ENCODE peak calls at places on chromosome 21, in six cellular contexts. One of them, this sample, is unnamed.

GRCh38 chr21:46009951-46010655 is 28.5 kb downstream of the COL6A1 start:
- DNase-seq in fibroblast of lung: no peak
- DNase-seq in astrocyte of the spinal cord: no peak
- DNase-seq in breast epithelium: no peak
- DNase-seq in AG10803: no peak
- DNase-seq in bronchial epithelial cell: no peak
- DNase-seq in this sample: no peak

GRCh38 chr21:25313891-25314646 is 293.2 kb downstream of the MRPL39 start:
- DNase-seq in astrocyte of the spinal cord: peak; percentile 60
- DNase-seq in bronchial epithelial cell: no peak
- DNase-seq in AG10803: peak; percentile 50
- DNase-seq in breast epithelium: no peak
- DNase-seq in fibroblast of lung: peak; percentile 70
- DNase-seq in this sample: peak; percentile 70

GRCh38 chr21:46063227-46063626 is 34.7 kb upstream of the COL6A2 start:
- DNase-seq in breast epithelium: no peak
- DNase-seq in AG10803: no peak
- DNase-seq in astrocyte of the spinal cord: no peak
- DNase-seq in fibroblast of lung: peak; percentile 38
- DNase-seq in bronchial epithelial cell: no peak
- DNase-seq in this sample: peak; percentile 42

GRCh38 chr21:17925000-17925610 is 105.9 kb upstream of the C21orf91 start:
- DNase-seq in fibroblast of lung: peak; percentile 61
- DNase-seq in astrocyte of the spinal cord: peak; percentile 57
- DNase-seq in breast epithelium: no peak
- DNase-seq in AG10803: peak; percentile 51
- DNase-seq in bronchial epithelial cell: peak; percentile 78
- DNase-seq in this sample: peak; percentile 78

GRCh38 chr21:18244721-18245486 is at the start of gene CHODL:
- DNase-seq in breast epithelium: no peak
- DNase-seq in astrocyte of the spinal cord: peak; percentile 34
- DNase-seq in AG10803: no peak
- DNase-seq in bronchial epithelial cell: no peak
- DNase-seq in fibroblast of lung: peak; percentile 5
- DNase-seq in this sample: peak; percentile 4

GRCh38 chr21:33411949-33412430 is 8.8 kb downstream of the IFNGR2 start:
- DNase-seq in AG10803: no peak
- DNase-seq in fibroblast of lung: no peak
- DNase-seq in bronchial epithelial cell: no peak
- DNase-seq in breast epithelium: no peak
- DNase-seq in astrocyte of the spinal cord: no peak
- DNase-seq in this sample: no peak

GRCh38 chr21:46393451-46393940 is 65.2 kb upstream of the DIP2A start:
- DNase-seq in astrocyte of the spinal cord: no peak
- DNase-seq in bronchial epithelial cell: no peak
- DNase-seq in breast epithelium: no peak
- DNase-seq in fibroblast of lung: no peak
- DNase-seq in AG10803: no peak
- DNase-seq in this sample: no peak

GRCh38 chr21:20443558-20444155 is 554.6 kb upstream of the NCAM2 start:
- DNase-seq in bronchial epithelial cell: no peak
- DNase-seq in AG10803: no peak
- DNase-seq in fibroblast of lung: no peak
- DNase-seq in breast epithelium: no peak
- DNase-seq in astrocyte of the spinal cord: no peak
- DNase-seq in this sample: peak; percentile 7

GRCh38 chr21:41370840-41371697 is 9.2 kb downstream of the MX2 start:
- DNase-seq in breast epithelium: no peak
- DNase-seq in astrocyte of the spinal cord: no peak
- DNase-seq in fibroblast of lung: no peak
- DNase-seq in AG10803: peak; percentile 61
- DNase-seq in bronchial epithelial cell: no peak
- DNase-seq in this sample: no peak

GRCh38 chr21:19011448-19011847 is 607.9 kb upstream of the TMPRSS15 start:
- DNase-seq in bronchial epithelial cell: peak; percentile 1
- DNase-seq in fibroblast of lung: no peak
- DNase-seq in AG10803: no peak
- DNase-seq in astrocyte of the spinal cord: no peak
- DNase-seq in breast epithelium: no peak
- DNase-seq in this sample: no peak

GRCh38 chr21:15211491-15212133 is 146.8 kb upstream of the NRIP1 start:
- DNase-seq in bronchial epithelial cell: no peak
- DNase-seq in breast epithelium: no peak
- DNase-seq in AG10803: no peak
- DNase-seq in fibroblast of lung: no peak
- DNase-seq in astrocyte of the spinal cord: no peak
- DNase-seq in this sample: no peak

GRCh38 chr21:39020751-39021474 is 162.3 kb downstream of the PSMG1 start:
- DNase-seq in astrocyte of the spinal cord: no peak
- DNase-seq in breast epithelium: no peak
- DNase-seq in AG10803: peak; percentile 67
- DNase-seq in bronchial epithelial cell: peak; percentile 82
- DNase-seq in fibroblast of lung: peak; percentile 85
- DNase-seq in this sample: peak; percentile 79

GRCh38 chr21:41359289-41359688 is 2.5 kb upstream of the MX2 start:
- DNase-seq in astrocyte of the spinal cord: no peak
- DNase-seq in bronchial epithelial cell: no peak
- DNase-seq in breast epithelium: peak; percentile 47
- DNase-seq in AG10803: no peak
- DNase-seq in fibroblast of lung: no peak
- DNase-seq in this sample: no peak

GRCh38 chr21:46208761-46209721 is 19.5 kb downstream of the LSS start:
- DNase-seq in fibroblast of lung: no peak
- DNase-seq in breast epithelium: peak; percentile 38
- DNase-seq in AG10803: no peak
- DNase-seq in bronchial epithelial cell: no peak
- DNase-seq in astrocyte of the spinal cord: no peak
- DNase-seq in this sample: no peak

GRCh38 chr21:46604975-46605758 is at the start of gene S100B:
- DNase-seq in fibroblast of lung: no peak
- DNase-seq in astrocyte of the spinal cord: no peak
- DNase-seq in breast epithelium: no peak
- DNase-seq in AG10803: no peak
- DNase-seq in bronchial epithelial cell: no peak
- DNase-seq in this sample: no peak

GRCh38 chr21:34522284-34522683 is 10.3 kb upstream of the KCNE1 start:
- DNase-seq in astrocyte of the spinal cord: no peak
- DNase-seq in breast epithelium: no peak
- DNase-seq in AG10803: no peak
- DNase-seq in bronchial epithelial cell: no peak
- DNase-seq in fibroblast of lung: no peak
- DNase-seq in this sample: no peak

GRCh38 chr21:29849735-29850176 is 90.0 kb downstream of the GRIK1 start:
- DNase-seq in AG10803: peak; percentile 61
- DNase-seq in astrocyte of the spinal cord: peak; percentile 62
- DNase-seq in bronchial epithelial cell: peak; percentile 59
- DNase-seq in fibroblast of lung: peak; percentile 74
- DNase-seq in breast epithelium: no peak
- DNase-seq in this sample: peak; percentile 83

GRCh38 chr21:26758083-26758861 is 86.9 kb downstream of the ADAMTS1 start:
- DNase-seq in bronchial epithelial cell: no peak
- DNase-seq in fibroblast of lung: no peak
- DNase-seq in AG10803: peak; percentile 27
- DNase-seq in astrocyte of the spinal cord: no peak
- DNase-seq in breast epithelium: no peak
- DNase-seq in this sample: no peak

GRCh38 chr21:15638856-15639549 is 90.8 kb upstream of the USP25 start:
- DNase-seq in bronchial epithelial cell: peak; percentile 82
- DNase-seq in breast epithelium: peak; percentile 63
- DNase-seq in astrocyte of the spinal cord: no peak
- DNase-seq in AG10803: no peak
- DNase-seq in fibroblast of lung: no peak
- DNase-seq in this sample: peak; percentile 69

GRCh38 chr21:20253261-20253660 is 744.9 kb upstream of the NCAM2 start:
- DNase-seq in AG10803: no peak
- DNase-seq in fibroblast of lung: no peak
- DNase-seq in breast epithelium: no peak
- DNase-seq in bronchial epithelial cell: no peak
- DNase-seq in astrocyte of the spinal cord: no peak
- DNase-seq in this sample: no peak

GRCh38 chr21:25508364-25508763 is 98.9 kb downstream of the MRPL39 start:
- DNase-seq in AG10803: no peak
- DNase-seq in bronchial epithelial cell: no peak
- DNase-seq in fibroblast of lung: no peak
- DNase-seq in astrocyte of the spinal cord: no peak
- DNase-seq in breast epithelium: no peak
- DNase-seq in this sample: no peak

GRCh38 chr21:25572895-25573310 is 34.4 kb downstream of the MRPL39 start:
- DNase-seq in astrocyte of the spinal cord: peak; percentile 56
- DNase-seq in fibroblast of lung: peak; percentile 30
- DNase-seq in bronchial epithelial cell: no peak
- DNase-seq in AG10803: no peak
- DNase-seq in breast epithelium: no peak
- DNase-seq in this sample: peak; percentile 48

GRCh38 chr21:46600305-46600704 is 4.6 kb downstream of the S100B start:
- DNase-seq in breast epithelium: no peak
- DNase-seq in AG10803: no peak
- DNase-seq in fibroblast of lung: no peak
- DNase-seq in bronchial epithelial cell: no peak
- DNase-seq in astrocyte of the spinal cord: no peak
- DNase-seq in this sample: no peak

GRCh38 chr21:46160563-46161179 is 5.3 kb upstream of the FTCD start:
- DNase-seq in bronchial epithelial cell: no peak
- DNase-seq in fibroblast of lung: no peak
- DNase-seq in astrocyte of the spinal cord: no peak
- DNase-seq in AG10803: no peak
- DNase-seq in breast epithelium: peak; percentile 39
- DNase-seq in this sample: no peak

GRCh38 chr21:39314155-39315027 is 959 bp upstream of the BRWD1 start:
- DNase-seq in breast epithelium: no peak
- DNase-seq in AG10803: peak; percentile 80
- DNase-seq in astrocyte of the spinal cord: peak; percentile 75
- DNase-seq in fibroblast of lung: peak; percentile 64
- DNase-seq in bronchial epithelial cell: peak; percentile 57
- DNase-seq in this sample: peak; percentile 77

GRCh38 chr21:10464975-10465374 is 56.4 kb upstream of the TPTE start:
- DNase-seq in breast epithelium: no peak
- DNase-seq in fibroblast of lung: no peak
- DNase-seq in bronchial epithelial cell: no peak
- DNase-seq in AG10803: no peak
- DNase-seq in astrocyte of the spinal cord: no peak
- DNase-seq in this sample: no peak

DNA sequence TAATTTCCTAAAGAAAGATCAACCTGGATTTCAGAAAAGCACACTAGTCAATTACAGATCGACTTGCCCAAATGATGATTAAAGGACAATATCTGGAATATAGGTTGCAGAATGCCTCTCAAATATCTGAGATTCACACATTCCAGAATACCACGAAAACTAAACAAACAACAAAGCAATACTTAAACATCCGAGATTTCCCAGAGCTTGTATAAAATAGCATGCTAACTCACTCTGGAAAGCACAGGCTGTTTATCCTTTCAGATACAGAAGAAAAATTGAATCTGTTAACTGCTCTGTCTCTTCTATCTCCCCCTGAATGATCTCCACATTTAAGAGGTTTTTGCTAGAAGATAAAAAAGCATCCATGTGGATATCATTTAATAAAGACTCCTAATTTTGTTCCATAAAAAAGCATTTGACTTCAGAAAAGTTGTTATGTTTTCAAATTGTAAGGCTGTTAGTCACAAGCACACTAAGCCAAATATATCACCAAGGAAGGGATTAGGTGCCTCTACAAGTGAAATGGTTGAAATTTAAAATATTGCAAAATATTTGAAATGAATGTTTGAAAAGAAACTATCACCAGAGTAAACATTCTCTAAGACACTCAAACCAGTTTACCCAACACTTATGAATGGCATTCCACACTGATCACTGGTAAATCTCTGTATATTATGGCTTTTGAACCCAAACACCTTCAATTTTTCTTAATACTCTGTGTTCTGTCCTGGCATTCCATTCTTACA is 865.1 kb upstream of the ADAMTS5 start:
- DNase-seq in fibroblast of lung: peak; percentile 44
- DNase-seq in bronchial epithelial cell: peak; percentile 53
- DNase-seq in AG10803: peak; percentile 61
- DNase-seq in breast epithelium: no peak
- DNase-seq in astrocyte of the spinal cord: peak; percentile 23
- DNase-seq in this sample: peak; percentile 59
- H3K4me3 ChIP-seq in fibroblast of lung: no peak overlapping the region
- H3K4me3 ChIP-seq in bronchial epithelial cell: no peak overlapping the region
- H3K4me3 ChIP-seq in AG10803: no peak overlapping the region
- H3K4me3 ChIP-seq in breast epithelium: no peak overlapping the region
- H3K4me3 ChIP-seq in astrocyte of the spinal cord: no peak overlapping the region
- H3K4me3 ChIP-seq in this sample: no peak overlapping the region

GRCh38 chr21:35648512-35648911 is 411.8 kb downstream of the SETD4 start:
- DNase-seq in AG10803: no peak
- DNase-seq in fibroblast of lung: no peak
- DNase-seq in bronchial epithelial cell: no peak
- DNase-seq in astrocyte of the spinal cord: no peak
- DNase-seq in breast epithelium: no peak
- DNase-seq in this sample: no peak
- TF ChIP-seq CTCF in AG10803: no peak
- TF ChIP-seq CTCF in fibroblast of lung: no peak
- TF ChIP-seq CTCF in bronchial epithelial cell: peak; percentile 14
- TF ChIP-seq CTCF in astrocyte of the spinal cord: no peak
- TF ChIP-seq CTCF in breast epithelium: no peak
- TF ChIP-seq CTCF in this sample: no peak

GRCh38 chr21:36816556-36817130 is 117.7 kb downstream of the SIM2 start:
- DNase-seq in breast epithelium: no peak
- DNase-seq in fibroblast of lung: no peak
- DNase-seq in astrocyte of the spinal cord: no peak
- DNase-seq in AG10803: no peak
- DNase-seq in bronchial epithelial cell: no peak
- DNase-seq in this sample: no peak
- H3K4me3 ChIP-seq in breast epithelium: no peak overlapping the region
- H3K4me3 ChIP-seq in fibroblast of lung: no peak overlapping the region
- H3K4me3 ChIP-seq in astrocyte of the spinal cord: no peak overlapping the region
- H3K4me3 ChIP-seq in AG10803: no peak overlapping the region
- H3K4me3 ChIP-seq in bronchial epithelial cell: no peak overlapping the region
- H3K4me3 ChIP-seq in this sample: no peak overlapping the region

GRCh38 chr21:44847261-44848056 is 26.0 kb downstream of the PTTG1IP start:
- DNase-seq in AG10803: no peak
- DNase-seq in astrocyte of the spinal cord: no peak
- DNase-seq in bronchial epithelial cell: no peak
- DNase-seq in fibroblast of lung: no peak
- DNase-seq in breast epithelium: peak; percentile 49
- DNase-seq in this sample: no peak

GRCh38 chr21:44845418-44846200 is 27.7 kb upstream of the SUMO3 start:
- DNase-seq in astrocyte of the spinal cord: peak; percentile 48
- DNase-seq in AG10803: peak; percentile 45
- DNase-seq in breast epithelium: peak; percentile 60
- DNase-seq in fibroblast of lung: peak; percentile 46
- DNase-seq in bronchial epithelial cell: no peak
- DNase-seq in this sample: peak; percentile 72

GRCh38 chr21:44846485-44847260 is 26.8 kb downstream of the PTTG1IP start:
- DNase-seq in AG10803: peak; percentile 61
- DNase-seq in bronchial epithelial cell: peak; percentile 48
- DNase-seq in fibroblast of lung: no peak
- DNase-seq in astrocyte of the spinal cord: no peak
- DNase-seq in breast epithelium: peak; percentile 62
- DNase-seq in this sample: no peak

GRCh38 chr21:44844256-44844655 is 26.4 kb upstream of the SUMO3 start:
- DNase-seq in AG10803: no peak
- DNase-seq in fibroblast of lung: no peak
- DNase-seq in astrocyte of the spinal cord: no peak
- DNase-seq in breast epithelium: peak; percentile 39
- DNase-seq in bronchial epithelial cell: no peak
- DNase-seq in this sample: no peak

DNA sequence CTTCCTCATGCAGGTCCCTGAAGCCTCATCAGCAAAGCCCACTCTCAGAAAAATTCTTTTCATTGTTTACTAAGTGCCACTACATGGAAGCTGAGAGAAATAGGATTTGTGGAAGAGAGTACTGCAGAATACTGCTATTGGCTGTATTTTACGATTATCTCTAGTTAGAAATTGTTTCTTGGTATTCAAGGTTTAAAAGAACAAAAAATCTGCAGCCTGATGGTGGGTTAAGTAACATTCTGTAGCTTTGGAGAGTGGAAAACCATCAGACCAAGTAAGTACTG is 27.3 kb downstream of the PTTG1IP start:
- DNase-seq in astrocyte of the spinal cord: peak; percentile 24
- DNase-seq in AG10803: no peak
- DNase-seq in breast epithelium: no peak
- DNase-seq in fibroblast of lung: peak; percentile 35
- DNase-seq in bronchial epithelial cell: peak; percentile 19
- DNase-seq in this sample: peak; percentile 30
- TF ChIP-seq CTCF in astrocyte of the spinal cord: no peak
- TF ChIP-seq CTCF in AG10803: no peak
- TF ChIP-seq CTCF in breast epithelium: no peak
- TF ChIP-seq CTCF in fibroblast of lung: no peak
- TF ChIP-seq CTCF in bronchial epithelial cell: no peak
- TF ChIP-seq CTCF in this sample: no peak